ENCODE peak calls at places on chromosomes 4 and X, in seven cellular contexts. One of them, this sample, is unnamed.

GRCh38 chr4:85500110-85500867 is 25.3 kb downstream of the ARHGAP24 start:
- DNase-seq in HT1080: no peak
- DNase-seq in WTC11: no peak
- DNase-seq in activated CD8-positive, alpha-beta memory T cell treated with anti-CD3 and anti-CD28 coated beads for 1 hour: no peak
- DNase-seq in 8988T: no peak
- DNase-seq in GM10248: no peak
- DNase-seq in coronary artery: no peak
- DNase-seq in this sample: no peak

GRCh38 chr4:123352240-123352945 is 44.2 kb upstream of the SPRY1 start:
- DNase-seq in activated CD8-positive, alpha-beta memory T cell treated with anti-CD3 and anti-CD28 coated beads for 1 hour: no peak
- DNase-seq in HT1080: no peak
- DNase-seq in coronary artery: no peak
- DNase-seq in 8988T: no peak
- DNase-seq in GM10248: no peak
- DNase-seq in WTC11: no peak
- DNase-seq in this sample: no peak

GRCh38 chr4:171954650-171955049 is 141.4 kb downstream of the GALNTL6 start:
- DNase-seq in coronary artery: no peak
- DNase-seq in GM10248: no peak
- DNase-seq in activated CD8-positive, alpha-beta memory T cell treated with anti-CD3 and anti-CD28 coated beads for 1 hour: no peak
- DNase-seq in HT1080: peak
- DNase-seq in WTC11: no peak
- DNase-seq in 8988T: no peak
- DNase-seq in this sample: no peak

GRCh38 chrX:76454456-76454927 is 27.0 kb downstream of the MAGEE1 start:
- DNase-seq in HT1080: peak
- DNase-seq in activated CD8-positive, alpha-beta memory T cell treated with anti-CD3 and anti-CD28 coated beads for 1 hour: no peak
- DNase-seq in GM10248: no peak
- DNase-seq in coronary artery: no peak
- DNase-seq in 8988T: no peak
- DNase-seq in WTC11: peak
- DNase-seq in this sample: no peak

GRCh38 chrX:47351706-47352105 is 18.7 kb upstream of the ZNF157 start:
- DNase-seq in GM10248: no peak
- DNase-seq in WTC11: no peak
- DNase-seq in activated CD8-positive, alpha-beta memory T cell treated with anti-CD3 and anti-CD28 coated beads for 1 hour: no peak
- DNase-seq in 8988T: no peak
- DNase-seq in HT1080: peak
- DNase-seq in coronary artery: no peak
- DNase-seq in this sample: no peak

GRCh38 chr4:3484057-3484973 is 21.2 kb downstream of the DOK7 start:
- DNase-seq in activated CD8-positive, alpha-beta memory T cell treated with anti-CD3 and anti-CD28 coated beads for 1 hour: no peak
- DNase-seq in GM10248: no peak
- DNase-seq in coronary artery: peak
- DNase-seq in HT1080: no peak
- DNase-seq in WTC11: no peak
- DNase-seq in 8988T: no peak
- DNase-seq in this sample: no peak

GRCh38 chr4:16082424-16083216 is 1.2 kb downstream of the PROM1 start:
- DNase-seq in HT1080: no peak
- DNase-seq in coronary artery: no peak
- DNase-seq in WTC11: peak
- DNase-seq in GM10248: peak
- DNase-seq in activated CD8-positive, alpha-beta memory T cell treated with anti-CD3 and anti-CD28 coated beads for 1 hour: no peak
- DNase-seq in 8988T: peak
- DNase-seq in this sample: peak

GRCh38 chrX:103276581-103277002 is at the start of gene TCEAL5:
- DNase-seq in GM10248: no peak
- DNase-seq in activated CD8-positive, alpha-beta memory T cell treated with anti-CD3 and anti-CD28 coated beads for 1 hour: no peak
- DNase-seq in WTC11: no peak
- DNase-seq in HT1080: no peak
- DNase-seq in 8988T: no peak
- DNase-seq in coronary artery: no peak
- DNase-seq in this sample: peak

GRCh38 chrX:57119416-57119815 is 1.9 kb downstream of the SPIN2B start:
- DNase-seq in coronary artery: no peak
- DNase-seq in WTC11: no peak
- DNase-seq in GM10248: no peak
- DNase-seq in activated CD8-positive, alpha-beta memory T cell treated with anti-CD3 and anti-CD28 coated beads for 1 hour: no peak
- DNase-seq in 8988T: no peak
- DNase-seq in HT1080: no peak
- DNase-seq in this sample: no peak

GRCh38 chrX:153226344-153227190 is 47.5 kb downstream of the MAGEA1 start:
- DNase-seq in WTC11: peak
- DNase-seq in coronary artery: no peak
- DNase-seq in HT1080: peak
- DNase-seq in 8988T: no peak
- DNase-seq in GM10248: no peak
- DNase-seq in activated CD8-positive, alpha-beta memory T cell treated with anti-CD3 and anti-CD28 coated beads for 1 hour: no peak
- DNase-seq in this sample: peak

GRCh38 chr4:159564615-159565014 is 461.7 kb downstream of the RAPGEF2 start:
- DNase-seq in coronary artery: no peak
- DNase-seq in WTC11: no peak
- DNase-seq in HT1080: no peak
- DNase-seq in activated CD8-positive, alpha-beta memory T cell treated with anti-CD3 and anti-CD28 coated beads for 1 hour: no peak
- DNase-seq in 8988T: no peak
- DNase-seq in GM10248: no peak
- DNase-seq in this sample: no peak

GRCh38 chr4:169225058-169225751 is 45.6 kb downstream of the SH3RF1 start:
- DNase-seq in HT1080: peak
- DNase-seq in 8988T: no peak
- DNase-seq in WTC11: no peak
- DNase-seq in GM10248: no peak
- DNase-seq in coronary artery: no peak
- DNase-seq in activated CD8-positive, alpha-beta memory T cell treated with anti-CD3 and anti-CD28 coated beads for 1 hour: no peak
- DNase-seq in this sample: no peak

GRCh38 chr4:61909031-61909430 is 708.9 kb downstream of the ADGRL3 start:
- DNase-seq in WTC11: no peak
- DNase-seq in 8988T: no peak
- DNase-seq in activated CD8-positive, alpha-beta memory T cell treated with anti-CD3 and anti-CD28 coated beads for 1 hour: no peak
- DNase-seq in coronary artery: no peak
- DNase-seq in HT1080: no peak
- DNase-seq in GM10248: no peak
- DNase-seq in this sample: no peak

This sample was measured in glutamatergic neuron.